ENCODE peak calls at places on chromosomes 12 and 14, in four cellular contexts. Q, U, X and V are unnamed samples.

GRCh38 chr14:87397499-87397898 is 595.5 kb downstream of the GALC start:
- DNase-seq in Q (no peak), X (no peak), U (no peak), V (no peak)

GRCh38 chr12:131673519-131674265 is 37.2 kb upstream of the SFSWAP start:
- DNase-seq in X (no peak), Q (peak), U (no peak), V (no peak)

GRCh38 chr14:63388766-63389431 is 70.2 kb upstream of the GPHB5 start:
- DNase-seq in Q (peak), X (peak), U (peak), V (peak)

GRCh38 chr12:20549115-20549719 is 145.9 kb upstream of the SLCO1C1 start:
- DNase-seq in U (peak), X (no peak), Q (peak), V (no peak)

GRCh38 chr12:123891011-123891410 is 81.6 kb downstream of the CCDC92 start:
- DNase-seq in X (no peak), U (no peak), Q (no peak), V (no peak)

GRCh38 chr12:48693572-48693971 is 11.5 kb upstream of the KANSL2 start:
- DNase-seq in U (no peak), X (no peak), Q (no peak), V (no peak)

GRCh38 chr12:45478931-45479330 is 250.6 kb upstream of the ARID2 start:
- DNase-seq in Q (no peak), U (no peak), X (no peak), V (no peak)

GRCh38 chr14:22202313-22202712 is 386.7 kb downstream of the DAD1 start:
- DNase-seq in U (no peak), Q (no peak), X (no peak), V (no peak)

GRCh38 chr14:72774141-72774540 is 119.8 kb downstream of the DPF3 start:
- DNase-seq in Q (no peak), U (no peak), X (no peak), V (no peak)

GRCh38 chr12:48968467-48968866 is 3.1 kb downstream of the WNT10B start:
- DNase-seq in X (no peak), Q (no peak), U (no peak), V (no peak)

GRCh38 chr14:60349663-60350365 is 100.8 kb downstream of the PPM1A start:
- DNase-seq in Q (peak), X (peak), U (peak), V (no peak)

GRCh38 chr12:10701843-10702242 is 21.3 kb downstream of the YBX3 start:
- DNase-seq in Q (no peak), U (no peak), X (no peak), V (no peak)

GRCh38 chr12:113555226-113555625 is 83.6 kb upstream of the LHX5 start:
- DNase-seq in U (no peak), Q (no peak), X (no peak), V (no peak)

GRCh38 chr12:31797230-31797872 is 68.5 kb upstream of the AMN1 start:
- DNase-seq in X (no peak), U (no peak), Q (no peak), V (no peak)

GRCh38 chr12:104279164-104279563 is 24.4 kb upstream of the EID3 start:
- DNase-seq in U (no peak), X (no peak), Q (no peak), V (no peak)

GRCh38 chr12:11875414-11875935 is 195.3 kb upstream of the BCL2L14 start:
- DNase-seq in X (no peak), U (no peak), Q (peak), V (no peak)

GRCh38 chr14:52325632-52326031 is 11.5 kb downstream of the PTGER2 start:
- DNase-seq in Q (no peak), X (no peak), U (no peak), V (no peak)

GRCh38 chr12:45049912-45050318 is 984 bp downstream of the DBX2 start:
- DNase-seq in Q (peak), U (peak), X (no peak), V (no peak)

GRCh38 chr12:130137141-130138018 is 24.9 kb upstream of the FZD10 start:
- DNase-seq in X (no peak), U (peak), Q (no peak), V (no peak)

GRCh38 chr12:105343836-105344235 is 13.3 kb downstream of the C12orf75 start:
- DNase-seq in X (no peak), U (no peak), Q (no peak), V (no peak)

GRCh38 chr12:95804296-95804695 is 13.7 kb upstream of the NTN4 start:
- DNase-seq in Q (no peak), U (no peak), X (no peak), V (no peak)

GRCh38 chr12:95808146-95808545 is 17.6 kb upstream of the NTN4 start:
- DNase-seq in X (no peak), U (no peak), Q (no peak), V (no peak)

GRCh38 chr12:95805864-95806669 is 15.5 kb upstream of the NTN4 start:
- DNase-seq in Q (peak), X (no peak), U (no peak), V (no peak)

GRCh38 chr12:95803817-95804216 is 13.3 kb upstream of the NTN4 start:
- DNase-seq in Q (no peak), U (no peak), X (no peak), V (no peak)

DNA sequence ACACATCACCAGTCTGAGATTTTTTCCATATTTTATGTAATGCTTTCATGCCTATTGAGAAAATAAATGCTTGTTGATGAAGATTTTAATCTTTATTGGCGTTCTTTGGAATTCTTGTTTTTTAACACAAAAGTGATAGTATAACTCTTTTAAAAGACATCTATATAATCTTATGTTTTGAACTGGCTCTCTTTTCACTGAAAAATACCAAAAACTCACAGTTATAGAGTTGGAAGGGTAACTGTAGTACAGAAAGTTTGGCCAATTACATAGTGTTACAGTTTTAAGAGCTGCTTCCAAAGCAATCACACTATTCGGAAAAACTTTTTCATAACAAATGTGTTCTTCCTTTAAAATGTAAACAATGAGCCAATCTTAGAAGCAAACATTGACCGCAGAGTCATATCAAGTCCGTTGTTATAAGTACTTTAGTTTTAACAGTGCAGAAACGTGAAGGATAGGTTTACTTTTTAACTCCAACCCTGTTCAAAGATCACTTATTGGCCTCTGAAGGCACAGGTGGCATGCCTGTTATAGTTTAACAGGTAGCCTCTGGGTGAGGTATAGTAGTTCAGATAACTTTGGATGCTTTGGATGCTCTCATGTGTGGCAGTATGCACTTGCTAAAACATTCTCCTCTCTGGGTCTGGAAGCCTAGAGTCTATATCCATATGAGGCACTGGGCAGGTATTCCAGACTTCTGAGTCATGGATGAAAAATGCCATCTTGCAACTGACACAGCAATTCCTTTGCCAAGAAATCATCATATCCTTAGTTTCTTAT is 12.1 kb upstream of the NTN4 start:
- DNase-seq in U (no peak), Q (peak), X (peak), V (no peak)
- TF ChIP-seq CTCF in U (no peak), Q (no peak), X (no peak), V (no peak)

GRCh38 chr12:24997496-24997895 is 48.6 kb upstream of the BCAT1 start:
- DNase-seq in Q (no peak), X (no peak), U (no peak), V (no peak)
- TF ChIP-seq CTCF in Q (no peak), X (no peak), U (no peak), V (no peak)

DNA sequence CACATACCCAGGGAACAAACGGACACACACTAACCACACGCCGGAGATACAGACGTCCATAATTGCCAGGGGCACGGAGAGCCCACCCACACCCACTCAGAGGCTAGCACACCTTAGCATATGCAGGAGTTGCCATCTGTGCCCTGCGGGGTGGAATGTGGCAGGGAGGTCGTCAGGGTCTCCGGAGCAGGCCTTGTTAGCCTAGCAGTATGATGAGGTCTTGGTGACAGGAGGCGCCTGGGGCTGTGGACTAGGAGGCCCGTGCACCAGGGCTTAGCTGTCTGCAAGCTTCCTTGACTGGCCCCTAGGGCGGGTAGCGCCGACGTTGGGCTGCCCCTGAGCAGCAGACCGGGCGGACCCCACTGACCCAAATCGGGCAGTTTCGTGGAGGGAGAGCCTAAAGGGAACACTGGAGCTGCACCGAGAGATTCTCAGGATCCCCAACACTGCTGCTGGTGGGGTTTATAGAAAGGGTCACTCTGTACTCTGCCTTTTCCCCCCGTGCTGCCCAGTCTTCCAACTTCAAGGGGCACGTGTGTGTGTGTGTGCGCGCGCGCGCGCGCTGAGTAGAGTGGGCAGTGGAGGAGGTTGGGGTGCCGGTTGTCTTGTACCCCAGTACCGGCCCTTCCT is 9.9 kb downstream of the STAC3 start:
- DNase-seq in Q (no peak), U (peak), X (no peak), V (no peak)
- TF ChIP-seq CTCF in Q (no peak), U (peak), X (no peak), V (no peak)

DNA sequence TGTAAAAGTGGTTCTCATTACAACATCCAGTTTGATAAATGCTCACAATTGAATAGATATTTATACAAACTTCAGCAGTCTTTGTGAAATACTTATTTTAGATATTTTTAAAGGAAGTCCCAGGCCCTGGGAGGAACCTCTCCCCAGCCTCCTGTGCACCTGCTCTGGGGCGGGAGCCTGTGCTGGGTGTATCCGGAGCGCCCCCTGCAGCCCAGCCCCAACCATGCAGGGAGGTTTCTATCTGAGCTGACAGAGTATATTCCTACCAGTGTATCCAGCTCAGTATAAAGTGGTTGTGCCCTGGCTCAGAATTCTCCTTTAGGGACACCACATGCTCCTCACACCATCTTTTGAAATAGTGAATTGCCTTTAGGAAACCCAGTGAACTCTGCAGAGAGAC is 851.8 kb downstream of the TMEM121 start:
- DNase-seq in Q (no peak), U (no peak), X (no peak), V (no peak)
- TF ChIP-seq CTCF in Q (no peak), U (no peak), X (no peak), V (peak)

GRCh38 chr12:88015825-88016224 is 13.4 kb downstream of the C12orf50 start:
- DNase-seq in U (no peak), X (no peak), Q (no peak), V (no peak)
- TF ChIP-seq CTCF in U (no peak), X (no peak), Q (no peak), V (no peak)

DNA sequence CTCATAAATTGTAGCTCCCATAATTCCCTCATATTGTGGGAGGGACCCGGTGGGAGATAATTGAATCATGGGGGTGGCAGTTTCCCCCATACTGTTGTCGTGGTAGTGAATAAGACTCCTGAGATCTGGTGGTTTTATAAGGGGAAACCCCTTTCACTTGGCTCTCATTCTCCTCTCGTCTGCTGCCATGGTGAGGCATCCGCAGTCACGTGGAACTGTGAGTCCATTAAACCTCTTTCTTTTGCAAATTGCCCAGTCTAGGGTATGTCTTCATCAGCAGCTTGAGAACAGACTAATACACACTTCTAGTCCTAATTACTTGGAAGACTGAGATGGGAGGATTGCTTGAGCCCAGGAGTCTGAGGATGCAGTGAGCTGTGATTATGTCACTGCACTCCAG is 64.4 kb downstream of the TMX1 start:
- DNase-seq in U (no peak), Q (peak), X (no peak), V (no peak)
- TF ChIP-seq CTCF in U (no peak), Q (no peak), X (no peak), V (no peak)

DNA sequence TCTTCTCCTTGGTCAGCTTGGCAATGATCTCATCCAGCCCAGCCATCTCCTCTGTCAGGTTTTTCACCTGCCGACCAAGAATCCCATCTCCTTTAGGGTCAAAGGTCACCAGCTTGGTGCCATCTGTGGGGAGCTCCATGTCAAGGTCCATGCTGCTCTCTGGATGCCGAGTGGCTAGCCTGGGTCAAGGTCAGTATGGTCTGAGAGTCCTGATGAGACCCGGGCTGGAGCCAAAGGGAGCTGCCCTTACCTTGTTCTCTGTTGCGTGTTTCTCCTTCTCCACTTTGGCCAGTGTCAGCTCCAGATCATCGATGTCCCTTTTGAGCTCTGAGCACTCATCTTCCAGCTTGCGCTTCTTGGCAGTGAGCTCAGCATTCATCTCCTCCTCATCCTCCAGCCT is 11.8 kb downstream of the MYH7 start:
- DNase-seq in X (no peak), U (no peak), Q (no peak), V (no peak)
- TF ChIP-seq CTCF in X (no peak), U (no peak), Q (no peak), V (no peak)

DNA sequence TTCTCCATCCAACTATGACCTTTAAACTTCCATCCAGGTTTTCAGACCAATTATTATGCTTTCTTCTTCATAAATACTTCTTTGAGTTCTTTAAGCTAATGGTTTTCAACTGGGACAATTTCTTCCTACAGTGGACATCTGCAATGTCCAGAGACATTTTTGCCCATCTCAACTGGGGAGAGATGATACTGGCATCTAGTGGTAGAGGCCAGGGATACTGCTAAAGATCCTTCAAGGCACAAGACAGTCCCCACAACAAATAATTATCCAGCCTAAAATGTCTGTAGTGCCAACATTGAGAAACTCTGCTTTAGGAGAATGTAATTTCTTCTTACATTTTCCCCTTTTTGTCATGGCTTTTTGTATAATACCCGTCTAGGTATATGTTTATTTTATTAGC is 10.6 kb downstream of the TRHDE start:
- DNase-seq in X (no peak), Q (peak), U (peak), V (no peak)
- TF ChIP-seq CTCF in X (no peak), Q (peak), U (peak), V (no peak)

GRCh38 chr12:5973461-5974115 is 28.5 kb upstream of the ANO2 start:
- DNase-seq in Q (no peak), U (no peak), X (no peak), V (no peak)

GRCh38 chr12:5969156-5969973 is 24.3 kb upstream of the ANO2 start:
- DNase-seq in U (peak), X (no peak), Q (no peak), V (no peak)

GRCh38 chr12:5971194-5971850 is 26.3 kb upstream of the ANO2 start:
- DNase-seq in X (no peak), Q (no peak), U (no peak), V (no peak)

GRCh38 chr12:5967645-5968415 is 22.8 kb upstream of the ANO2 start:
- DNase-seq in Q (no peak), X (no peak), U (no peak), V (no peak)

GRCh38 chr12:5969974-5970690 is 25.1 kb upstream of the ANO2 start:
- DNase-seq in X (no peak), Q (no peak), U (no peak), V (no peak)
- TF ChIP-seq CTCF in X (no peak), Q (no peak), U (peak), V (no peak)